ENCODE peak calls at places on chromosomes 2 and 18, in six cellular contexts. N is CD8-positive, alpha-beta memory T cell; Y is cardiac muscle cell; Q is IMR-90; U is body of pancreas; V is fibroblast of lung. Z is an unnamed sample.
A peak's percentile ranks its signal among the peaks of the same experiment; 100 is the strongest.

GRCh38 chr2:140998577-140998976 is 1132.2 kb downstream of the LRP1B start:
- DNase-seq in N (no peak), Y (no peak), Q (peak; percentile 18), U (no peak), V (peak; percentile 36), Z (no peak)

GRCh38 chr18:32238635-32239268 is 48.9 kb downstream of the MEP1B start:
- DNase-seq in N (no peak), Y (no peak), Q (no peak), U (no peak), V (no peak), Z (peak; percentile 39)

GRCh38 chr2:19369341-19369955 is 11.0 kb upstream of the OSR1 start:
- DNase-seq in N (no peak), Y (peak; percentile 78), Q (peak; percentile 50), U (no peak), V (peak; percentile 72), Z (no peak)

GRCh38 chr2:200741468-200742202 is 70.1 kb upstream of the BZW1 start:
- DNase-seq in N (no peak), Y (no peak), Q (no peak), U (peak; percentile 19), V (no peak), Z (peak; percentile 53)

GRCh38 chr2:98915751-98916358 is 20.2 kb downstream of the CRACDL start:
- DNase-seq in N (no peak), Y (no peak), Q (peak; percentile 41), U (no peak), V (peak; percentile 41), Z (no peak)

GRCh38 chr2:236146436-236146835 is 21.8 kb downstream of the GBX2 start:
- DNase-seq in N (no peak), Y (no peak), Q (no peak), U (no peak), V (no peak), Z (no peak)

GRCh38 chr2:120883607-120884405 is 148.1 kb downstream of the GLI2 start:
- DNase-seq in N (no peak), Y (no peak), Q (no peak), U (no peak), V (no peak), Z (peak; percentile 89)

GRCh38 chr18:12015697-12016062 is 34.4 kb downstream of the IMPA2 start:
- DNase-seq in N (no peak), Y (peak; percentile 57), Q (peak; percentile 72), U (peak; percentile 91), V (peak; percentile 95), Z (no peak)

GRCh38 chr2:8118940-8119781 is 562.7 kb upstream of the ID2 start:
- DNase-seq in N (no peak), Y (no peak), Q (no peak), U (no peak), V (no peak), Z (no peak)

GRCh38 chr2:212998629-212999359 is 152.6 kb downstream of the IKZF2 start:
- DNase-seq in N (no peak), Y (peak; percentile 44), Q (peak; percentile 50), U (no peak), V (peak; percentile 52), Z (no peak)

GRCh38 chr18:46416706-46417638 is 240.0 kb downstream of the LOXHD1 start:
- DNase-seq in N (no peak), Y (no peak), Q (no peak), U (no peak), V (no peak), Z (no peak)

GRCh38 chr2:62309081-62309464 is 113.2 kb downstream of the B3GNT2 start:
- DNase-seq in N (no peak), Y (no peak), Q (no peak), U (no peak), V (no peak), Z (no peak)

GRCh38 chr18:49561377-49562193 is at the start of gene LIPG:
- DNase-seq in N (peak; percentile 31), Y (peak; percentile 82), Q (peak; percentile 50), U (peak; percentile 33), V (peak; percentile 77), Z (peak; percentile 95)

GRCh38 chr2:181430406-181431199 is 26.6 kb upstream of the ITGA4 start:
- DNase-seq in N (no peak), Y (peak; percentile 14), Q (peak; percentile 2), U (no peak), V (peak; percentile 13), Z (no peak)

GRCh38 chr2:45612265-45612664 is 1.2 kb upstream of the SRBD1 start:
- DNase-seq in N (no peak), Y (no peak), Q (no peak), U (no peak), V (no peak), Z (no peak)

GRCh38 chr2:54632733-54633692 is 90.4 kb upstream of the EML6 start:
- DNase-seq in N (no peak), Y (peak; percentile 87), Q (peak; percentile 83), U (peak; percentile 22), V (peak; percentile 74), Z (no peak)

GRCh38 chr2:152694161-152694661 is 23.1 kb downstream of the PRPF40A start:
- DNase-seq in N (peak; percentile 10), Y (peak; percentile 60), Q (peak; percentile 82), U (no peak), V (peak; percentile 51), Z (no peak)

GRCh38 chr18:55152801-55153200 is 193.5 kb upstream of the CCDC68 start:
- DNase-seq in N (no peak), Y (peak; percentile 51), Q (peak; percentile 73), U (no peak), V (peak; percentile 31), Z (no peak)

GRCh38 chr2:70977605-70978205 is 725 bp upstream of the ANKRD53 start:
- DNase-seq in N (no peak), Y (peak; percentile 88), Q (peak; percentile 93), U (peak; percentile 45), V (peak; percentile 96), Z (peak; percentile 30)

GRCh38 chr2:235737396-235737795 is 243.6 kb downstream of the AGAP1 start:
- DNase-seq in N (no peak), Y (no peak), Q (no peak), U (no peak), V (no peak), Z (no peak)

GRCh38 chr2:18153741-18154140 is 275.3 kb downstream of the KCNS3 start:
- DNase-seq in N (no peak), Y (no peak), Q (no peak), U (no peak), V (no peak), Z (no peak)

GRCh38 chr2:109185338-109185737 is 56.3 kb downstream of the SH3RF3 start:
- DNase-seq in N (no peak), Y (no peak), Q (peak; percentile 95), U (peak; percentile 37), V (peak; percentile 74), Z (no peak)
- H3K4me3 ChIP-seq in N (no peak overlapping the region), Y (no peak overlapping the region), Q (no peak overlapping the region), U (no peak overlapping the region), V (no peak overlapping the region), Z (no peak overlapping the region)

GRCh38 chr2:85790499-85790898 is 36.7 kb downstream of the ATOH8 start:
- DNase-seq in N (no peak), Y (no peak), Q (no peak), U (no peak), V (no peak), Z (peak; percentile 52)

GRCh38 chr2:85787981-85788340 is 34.2 kb downstream of the ATOH8 start:
- DNase-seq in N (no peak), Y (no peak), Q (no peak), U (no peak), V (no peak), Z (peak; percentile 35)

GRCh38 chr2:85788603-85789002 is 34.8 kb downstream of the ATOH8 start:
- DNase-seq in N (no peak), Y (no peak), Q (no peak), U (no peak), V (no peak), Z (no peak)

GRCh38 chr2:85790032-85790431 is 36.2 kb downstream of the ATOH8 start:
- DNase-seq in N (no peak), Y (no peak), Q (no peak), U (no peak), V (no peak), Z (no peak)

GRCh38 chr2:85789271-85789670 is 35.5 kb downstream of the ATOH8 start:
- DNase-seq in N (no peak), Y (no peak), Q (no peak), U (no peak), V (no peak), Z (no peak)
- H3K27me3 ChIP-seq in N (no peaks in the 10 kb centered on the region), Y (no peaks in the 10 kb centered on the region), Q (no peaks in the 10 kb centered on the region), U (no peaks in the 10 kb centered on the region), V (no peaks in the 10 kb centered on the region), Z (no peaks in the 10 kb centered on the region)

DNA sequence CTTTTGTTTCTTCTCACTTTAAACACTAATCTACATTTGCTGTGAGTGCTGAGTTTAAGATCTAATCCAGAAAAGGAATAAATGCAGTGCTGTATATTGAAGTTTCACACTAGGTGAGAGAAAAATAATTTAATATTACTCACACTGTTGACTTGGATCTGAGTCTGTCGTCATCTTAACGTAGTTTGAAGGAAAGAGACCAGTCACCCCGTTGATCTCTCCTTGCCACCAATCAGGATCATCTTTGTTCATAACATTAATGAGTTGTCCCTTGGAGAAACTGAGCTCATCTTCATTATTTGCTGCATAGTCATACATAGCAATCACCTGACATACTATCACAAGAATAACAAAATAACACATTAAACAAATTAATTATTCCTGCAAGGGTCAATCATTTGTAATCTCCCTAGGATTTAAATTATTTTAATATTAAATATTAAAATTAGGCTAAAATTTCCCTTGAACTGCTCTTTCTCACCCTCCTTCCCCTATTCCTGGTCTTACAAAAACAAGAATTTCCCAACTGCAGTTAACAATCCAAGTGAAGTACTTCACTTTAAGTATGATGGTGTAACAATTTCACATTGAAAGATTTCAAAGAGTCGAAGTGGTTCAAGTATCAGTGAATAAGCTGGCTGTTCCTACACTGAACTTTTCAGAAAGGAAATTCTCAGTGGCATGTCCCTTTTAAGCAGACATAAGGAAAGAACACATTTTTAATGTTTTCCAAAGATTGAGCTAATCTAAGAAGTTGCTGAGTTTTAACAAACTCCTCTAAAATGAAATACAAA is 71.3 kb downstream of the FAM228A start:
- DNase-seq in N (no peak), Y (no peak), Q (peak; percentile 59), U (no peak), V (no peak), Z (no peak)
- H3K36me3 ChIP-seq in N (peaks cover 49% of the 10 kb centered on the region), Y (peaks cover 22% of the 10 kb centered on the region), Q (peaks cover 17% of the 10 kb centered on the region), U (peaks cover 17% of the 10 kb centered on the region), V (no peaks in the 10 kb centered on the region), Z (no peaks in the 10 kb centered on the region)

GRCh38 chr2:159715451-159715850 is 3.1 kb downstream of the MARCHF7 start:
- DNase-seq in N (no peak), Y (no peak), Q (no peak), U (no peak), V (no peak), Z (no peak)

GRCh38 chr2:159712929-159713575 is 746 bp downstream of the MARCHF7 start:
- DNase-seq in N (no peak), Y (no peak), Q (no peak), U (no peak), V (peak; percentile 24), Z (no peak)

GRCh38 chr2:159712194-159712928 is at the start of gene MARCHF7:
- DNase-seq in N (peak; percentile 96), Y (peak; percentile 98), Q (peak; percentile 95), U (peak; percentile 96), V (peak; percentile 95), Z (peak; percentile 96)

GRCh38 chr2:159713691-159714585 is 1.6 kb downstream of the MARCHF7 start:
- DNase-seq in N (no peak), Y (peak; percentile 42), Q (peak; percentile 88), U (no peak), V (peak; percentile 87), Z (no peak)

DNA sequence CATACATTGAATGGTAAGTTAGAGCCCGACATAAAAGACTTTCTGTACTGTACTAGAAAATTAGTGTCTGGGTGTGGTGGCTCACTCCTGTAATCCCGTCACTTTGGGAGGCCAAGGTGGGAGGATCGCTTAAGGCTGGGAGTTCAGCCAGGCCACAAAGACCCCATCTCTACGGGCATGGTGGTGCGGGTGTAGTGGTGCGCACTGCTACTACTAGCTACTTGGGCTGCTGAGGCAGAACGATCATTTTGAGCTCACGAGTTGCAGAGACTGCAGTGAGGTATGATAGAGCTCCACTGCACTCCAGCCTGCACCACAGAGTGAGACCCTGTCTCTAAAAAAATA is 2.3 kb downstream of the MARCHF7 start:
- DNase-seq in N (no peak), Y (no peak), Q (no peak), U (no peak), V (no peak), Z (no peak)
- H3K4me3 ChIP-seq in N (no peak overlapping the region), Y (no peak overlapping the region), Q (peak overlapping the region; percentile 24), U (no peak overlapping the region), V (peak overlapping the region; percentile 98), Z (no peak overlapping the region)

Z was measured in H7.